ENCODE peak calls at places on chromosome 22, in seven cellular contexts. B is stimulated activated CD8-positive, alpha-beta memory T cell treated with anti-CD3 and anti-CD28 coated beads, Interleukin-15, amount 100 ng/mL, for 48 hours; Z is C1 segment of cervical spinal cord; H is posterior vena cava; D is fibroblast of lung; S is kidney glomerular epithelial cell; K is HuH-7.5. E is an unnamed sample.

GRCh38 chr22:20299736-20300136 is 20.1 kb downstream of the DGCR6L start:
- DNase-seq in B (no peak), Z (no peak), H (no peak), D (no peak), S (no peak), K (no peak), E (no peak)

GRCh38 chr22:47398491-47398890 is 636.0 kb downstream of the TBC1D22A start:
- DNase-seq in B (no peak), Z (no peak), H (no peak), D (no peak), S (no peak), K (no peak), E (no peak)

GRCh38 chr22:30459206-30460052 is 12.4 kb downstream of the SEC14L3 start:
- DNase-seq in B (no peak), Z (no peak), H (no peak), D (peak), S (no peak), K (no peak), E (no peak)

GRCh38 chr22:20111045-20111688 is 4.7 kb upstream of the RANBP1 start:
- DNase-seq in B (peak), Z (no peak), H (no peak), D (no peak), S (peak), K (peak), E (peak)

GRCh38 chr22:37708580-37709444 is 12.0 kb downstream of the TRIOBP start:
- DNase-seq in B (no peak), Z (no peak), H (no peak), D (no peak), S (no peak), K (no peak), E (no peak)

GRCh38 chr22:36201630-36202312 is at the start of gene APOL4:
- DNase-seq in B (no peak), Z (peak), H (peak), D (no peak), S (no peak), K (no peak), E (peak)

GRCh38 chr22:39503590-39503989 is 1.5 kb downstream of the MIEF1 start:
- DNase-seq in B (no peak), Z (no peak), H (no peak), D (no peak), S (no peak), K (no peak), E (no peak)

GRCh38 chr22:30235687-30236170 is 10.8 kb downstream of the LIF start:
- DNase-seq in B (no peak), Z (peak), H (no peak), D (peak), S (peak), K (no peak), E (no peak)

GRCh38 chr22:20110359-20110985 is 5.4 kb upstream of the RANBP1 start:
- DNase-seq in B (no peak), Z (no peak), H (no peak), D (no peak), S (no peak), K (no peak), E (no peak)

GRCh38 chr22:31652911-31653684 is 8.9 kb downstream of the PISD start:
- DNase-seq in B (no peak), Z (no peak), H (no peak), D (no peak), S (peak), K (no peak), E (no peak)

GRCh38 chr22:26481112-26481693 is 2.4 kb downstream of the HPS4 start:
- DNase-seq in B (no peak), Z (no peak), H (no peak), D (no peak), S (no peak), K (no peak), E (no peak)

GRCh38 chr22:32820131-32820882 is 18.8 kb downstream of the TIMP3 start:
- DNase-seq in B (no peak), Z (no peak), H (no peak), D (peak), S (peak), K (no peak), E (no peak)

GRCh38 chr22:32777997-32778396 is 23.5 kb upstream of the TIMP3 start:
- DNase-seq in B (no peak), Z (no peak), H (no peak), D (no peak), S (no peak), K (no peak), E (no peak)

GRCh38 chr22:44759430-44760310 is 7.3 kb downstream of the ARHGAP8 start:
- DNase-seq in B (no peak), Z (no peak), H (no peak), D (no peak), S (no peak), K (no peak), E (no peak)

GRCh38 chr22:49991167-49991566 is 21.4 kb downstream of the IL17REL start:
- DNase-seq in B (no peak), Z (no peak), H (no peak), D (no peak), S (no peak), K (no peak), E (no peak)

GRCh38 chr22:46031561-46031960 is 54.6 kb upstream of the WNT7B start:
- DNase-seq in B (no peak), Z (no peak), H (peak), D (no peak), S (no peak), K (no peak), E (no peak)

GRCh38 chr22:43884600-43885318 is 7.1 kb downstream of the PNPLA5 start:
- DNase-seq in B (peak), Z (peak), H (peak), D (peak), S (no peak), K (peak), E (peak)

E was measured in left cardiac atrium.